ENCODE peak calls at places on chromosomes 12 and 14, in ten cellular contexts. One of them, this sample, is unnamed.

GRCh38 chr12:56119361-56119796 is 1.3 kb downstream of the ZC3H10 start:
- DNase-seq in lower lobe of right lung: no peak
- DNase-seq in mesenchymal stem cell: peak; percentile 97
- DNase-seq in body of pancreas: peak; percentile 75
- DNase-seq in sigmoid colon: peak; percentile 94
- DNase-seq in prostate gland: peak; percentile 68
- DNase-seq in foreskin keratinocyte: no peak
- DNase-seq in CD8-positive, alpha-beta memory T cell: peak; percentile 20
- DNase-seq in CD8-positive, alpha-beta T cell: peak; percentile 61
- DNase-seq in uterus: peak; percentile 79
- DNase-seq in this sample: peak; percentile 78

GRCh38 chr14:95065411-95065810 is 91.9 kb downstream of the DICER1 start:
- DNase-seq in lower lobe of right lung: no peak
- DNase-seq in mesenchymal stem cell: no peak
- DNase-seq in body of pancreas: no peak
- DNase-seq in sigmoid colon: no peak
- DNase-seq in prostate gland: no peak
- DNase-seq in foreskin keratinocyte: no peak
- DNase-seq in CD8-positive, alpha-beta memory T cell: no peak
- DNase-seq in CD8-positive, alpha-beta T cell: no peak
- DNase-seq in uterus: no peak
- DNase-seq in this sample: no peak

GRCh38 chr12:91172051-91172450 is 10.6 kb downstream of the DCN start:
- DNase-seq in lower lobe of right lung: no peak
- DNase-seq in mesenchymal stem cell: no peak
- DNase-seq in body of pancreas: no peak
- DNase-seq in sigmoid colon: no peak
- DNase-seq in prostate gland: no peak
- DNase-seq in foreskin keratinocyte: no peak
- DNase-seq in CD8-positive, alpha-beta memory T cell: no peak
- DNase-seq in CD8-positive, alpha-beta T cell: no peak
- DNase-seq in uterus: no peak
- DNase-seq in this sample: no peak

GRCh38 chr12:120199595-120200306 is 1.2 kb downstream of the RPLP0 start:
- DNase-seq in lower lobe of right lung: no peak
- DNase-seq in mesenchymal stem cell: peak; percentile 88
- DNase-seq in body of pancreas: no peak
- DNase-seq in sigmoid colon: peak; percentile 85
- DNase-seq in prostate gland: no peak
- DNase-seq in foreskin keratinocyte: no peak
- DNase-seq in CD8-positive, alpha-beta memory T cell: peak; percentile 14
- DNase-seq in CD8-positive, alpha-beta T cell: no peak
- DNase-seq in uterus: peak; percentile 56
- DNase-seq in this sample: no peak

GRCh38 chr14:35374273-35374681 is 30.3 kb downstream of the NFKBIA start:
- DNase-seq in lower lobe of right lung: peak; percentile 71
- DNase-seq in mesenchymal stem cell: peak; percentile 99
- DNase-seq in body of pancreas: no peak
- DNase-seq in sigmoid colon: peak; percentile 83
- DNase-seq in prostate gland: no peak
- DNase-seq in foreskin keratinocyte: peak; percentile 92
- DNase-seq in CD8-positive, alpha-beta memory T cell: no peak
- DNase-seq in CD8-positive, alpha-beta T cell: no peak
- DNase-seq in uterus: peak; percentile 50
- DNase-seq in this sample: no peak

GRCh38 chr12:132489078-132489601 is 811 bp upstream of the FBRSL1 start:
- DNase-seq in lower lobe of right lung: peak; percentile 78
- DNase-seq in mesenchymal stem cell: peak; percentile 21
- DNase-seq in body of pancreas: no peak
- DNase-seq in sigmoid colon: peak; percentile 80
- DNase-seq in prostate gland: no peak
- DNase-seq in foreskin keratinocyte: no peak
- DNase-seq in CD8-positive, alpha-beta memory T cell: peak; percentile 62
- DNase-seq in CD8-positive, alpha-beta T cell: peak; percentile 63
- DNase-seq in uterus: no peak
- DNase-seq in this sample: peak; percentile 81

GRCh38 chr14:91009501-91010152 is 50.8 kb downstream of the RPS6KA5 start:
- DNase-seq in lower lobe of right lung: no peak
- DNase-seq in mesenchymal stem cell: no peak
- DNase-seq in body of pancreas: no peak
- DNase-seq in sigmoid colon: no peak
- DNase-seq in prostate gland: no peak
- DNase-seq in foreskin keratinocyte: no peak
- DNase-seq in CD8-positive, alpha-beta memory T cell: no peak
- DNase-seq in CD8-positive, alpha-beta T cell: no peak
- DNase-seq in uterus: no peak
- DNase-seq in this sample: no peak

GRCh38 chr12:109760930-109761630 is 47.5 kb downstream of the FAM222A start:
- DNase-seq in lower lobe of right lung: peak; percentile 36
- DNase-seq in mesenchymal stem cell: no peak
- DNase-seq in body of pancreas: no peak
- DNase-seq in sigmoid colon: peak; percentile 54
- DNase-seq in prostate gland: no peak
- DNase-seq in foreskin keratinocyte: no peak
- DNase-seq in CD8-positive, alpha-beta memory T cell: no peak
- DNase-seq in CD8-positive, alpha-beta T cell: peak; percentile 2
- DNase-seq in uterus: no peak
- DNase-seq in this sample: peak; percentile 24

GRCh38 chr12:23899434-23899833 is 50.0 kb downstream of the SOX5 start:
- DNase-seq in lower lobe of right lung: no peak
- DNase-seq in mesenchymal stem cell: peak; percentile 50
- DNase-seq in body of pancreas: no peak
- DNase-seq in sigmoid colon: no peak
- DNase-seq in prostate gland: no peak
- DNase-seq in foreskin keratinocyte: no peak
- DNase-seq in CD8-positive, alpha-beta memory T cell: no peak
- DNase-seq in CD8-positive, alpha-beta T cell: no peak
- DNase-seq in uterus: no peak
- DNase-seq in this sample: no peak

GRCh38 chr14:67133595-67134441 is 55.4 kb upstream of the GARIN2 start:
- DNase-seq in lower lobe of right lung: no peak
- DNase-seq in mesenchymal stem cell: no peak
- DNase-seq in body of pancreas: no peak
- DNase-seq in sigmoid colon: no peak
- DNase-seq in prostate gland: no peak
- DNase-seq in foreskin keratinocyte: no peak
- DNase-seq in CD8-positive, alpha-beta memory T cell: no peak
- DNase-seq in CD8-positive, alpha-beta T cell: no peak
- DNase-seq in uterus: no peak
- DNase-seq in this sample: no peak

GRCh38 chr12:8996682-8997405 is 7.5 kb downstream of the KLRG1 start:
- DNase-seq in lower lobe of right lung: no peak
- DNase-seq in mesenchymal stem cell: peak; percentile 71
- DNase-seq in body of pancreas: no peak
- DNase-seq in sigmoid colon: no peak
- DNase-seq in prostate gland: no peak
- DNase-seq in foreskin keratinocyte: peak; percentile 43
- DNase-seq in CD8-positive, alpha-beta memory T cell: no peak
- DNase-seq in CD8-positive, alpha-beta T cell: no peak
- DNase-seq in uterus: no peak
- DNase-seq in this sample: no peak

GRCh38 chr14:61562321-61563161 is 132.8 kb upstream of the HIF1A start:
- DNase-seq in lower lobe of right lung: no peak
- DNase-seq in mesenchymal stem cell: peak; percentile 100
- DNase-seq in body of pancreas: peak; percentile 73
- DNase-seq in sigmoid colon: no peak
- DNase-seq in prostate gland: no peak
- DNase-seq in foreskin keratinocyte: peak; percentile 99
- DNase-seq in CD8-positive, alpha-beta memory T cell: no peak
- DNase-seq in CD8-positive, alpha-beta T cell: no peak
- DNase-seq in uterus: no peak
- DNase-seq in this sample: no peak

GRCh38 chr14:61561657-61562276 is 133.5 kb upstream of the HIF1A start:
- DNase-seq in lower lobe of right lung: peak; percentile 66
- DNase-seq in mesenchymal stem cell: peak; percentile 99
- DNase-seq in body of pancreas: peak; percentile 81
- DNase-seq in sigmoid colon: peak; percentile 83
- DNase-seq in prostate gland: peak; percentile 63
- DNase-seq in foreskin keratinocyte: peak; percentile 92
- DNase-seq in CD8-positive, alpha-beta memory T cell: no peak
- DNase-seq in CD8-positive, alpha-beta T cell: no peak
- DNase-seq in uterus: peak; percentile 67
- DNase-seq in this sample: peak; percentile 77

GRCh38 chr14:61563880-61564622 is 131.3 kb upstream of the HIF1A start:
- DNase-seq in lower lobe of right lung: no peak
- DNase-seq in mesenchymal stem cell: no peak
- DNase-seq in body of pancreas: no peak
- DNase-seq in sigmoid colon: no peak
- DNase-seq in prostate gland: no peak
- DNase-seq in foreskin keratinocyte: no peak
- DNase-seq in CD8-positive, alpha-beta memory T cell: no peak
- DNase-seq in CD8-positive, alpha-beta T cell: no peak
- DNase-seq in uterus: no peak
- DNase-seq in this sample: no peak

GRCh38 chr14:61564623-61565091 is 130.7 kb upstream of the HIF1A start:
- DNase-seq in lower lobe of right lung: no peak
- DNase-seq in mesenchymal stem cell: peak; percentile 94
- DNase-seq in body of pancreas: no peak
- DNase-seq in sigmoid colon: no peak
- DNase-seq in prostate gland: no peak
- DNase-seq in foreskin keratinocyte: peak; percentile 94
- DNase-seq in CD8-positive, alpha-beta memory T cell: no peak
- DNase-seq in CD8-positive, alpha-beta T cell: no peak
- DNase-seq in uterus: no peak
- DNase-seq in this sample: no peak

GRCh38 chr14:61563162-61563511 is 132.2 kb upstream of the HIF1A start:
- DNase-seq in lower lobe of right lung: no peak
- DNase-seq in mesenchymal stem cell: no peak
- DNase-seq in body of pancreas: peak; percentile 71
- DNase-seq in sigmoid colon: no peak
- DNase-seq in prostate gland: no peak
- DNase-seq in foreskin keratinocyte: no peak
- DNase-seq in CD8-positive, alpha-beta memory T cell: no peak
- DNase-seq in CD8-positive, alpha-beta T cell: no peak
- DNase-seq in uterus: no peak
- DNase-seq in this sample: no peak
- H3K4me1 ChIP-seq in lower lobe of right lung: peaks cover 51% of the 10 kb centered on the region
- H3K4me1 ChIP-seq in mesenchymal stem cell: peaks cover 36% of the 10 kb centered on the region
- H3K4me1 ChIP-seq in body of pancreas: peaks cover 70% of the 10 kb centered on the region
- H3K4me1 ChIP-seq in sigmoid colon: no peaks in the 10 kb centered on the region
- H3K4me1 ChIP-seq in prostate gland: peaks cover 10% of the 10 kb centered on the region
- H3K4me1 ChIP-seq in foreskin keratinocyte: peaks cover 53% of the 10 kb centered on the region
- H3K4me1 ChIP-seq in CD8-positive, alpha-beta memory T cell: peaks cover 9% of the 10 kb centered on the region
- H3K4me1 ChIP-seq in CD8-positive, alpha-beta T cell: no peaks in the 10 kb centered on the region
- H3K4me1 ChIP-seq in uterus: no peaks in the 10 kb centered on the region
- H3K4me1 ChIP-seq in this sample: peaks cover 12% of the 10 kb centered on the region

GRCh38 chr12:71069317-71069716 is 88.5 kb downstream of the TSPAN8 start:
- DNase-seq in lower lobe of right lung: no peak
- DNase-seq in mesenchymal stem cell: no peak
- DNase-seq in body of pancreas: no peak
- DNase-seq in sigmoid colon: no peak
- DNase-seq in prostate gland: no peak
- DNase-seq in foreskin keratinocyte: no peak
- DNase-seq in CD8-positive, alpha-beta memory T cell: no peak
- DNase-seq in CD8-positive, alpha-beta T cell: no peak
- DNase-seq in uterus: no peak
- DNase-seq in this sample: no peak
- H3K4me1 ChIP-seq in lower lobe of right lung: no peaks in the 10 kb centered on the region
- H3K4me1 ChIP-seq in mesenchymal stem cell: no peaks in the 10 kb centered on the region
- H3K4me1 ChIP-seq in body of pancreas: no peaks in the 10 kb centered on the region
- H3K4me1 ChIP-seq in sigmoid colon: no peaks in the 10 kb centered on the region
- H3K4me1 ChIP-seq in prostate gland: no peaks in the 10 kb centered on the region
- H3K4me1 ChIP-seq in foreskin keratinocyte: no peaks in the 10 kb centered on the region
- H3K4me1 ChIP-seq in CD8-positive, alpha-beta memory T cell: no peaks in the 10 kb centered on the region
- H3K4me1 ChIP-seq in CD8-positive, alpha-beta T cell: no peaks in the 10 kb centered on the region
- H3K4me1 ChIP-seq in uterus: no peaks in the 10 kb centered on the region
- H3K4me1 ChIP-seq in this sample: no peaks in the 10 kb centered on the region

GRCh38 chr12:108635201-108635996 is 1.7 kb upstream of the SELPLG start:
- DNase-seq in lower lobe of right lung: no peak
- DNase-seq in mesenchymal stem cell: no peak
- DNase-seq in body of pancreas: no peak
- DNase-seq in sigmoid colon: no peak
- DNase-seq in prostate gland: no peak
- DNase-seq in foreskin keratinocyte: no peak
- DNase-seq in CD8-positive, alpha-beta memory T cell: peak; percentile 56
- DNase-seq in CD8-positive, alpha-beta T cell: peak; percentile 59
- DNase-seq in uterus: no peak
- DNase-seq in this sample: no peak

GRCh38 chr12:108633534-108634224 is at the start of gene SELPLG:
- DNase-seq in lower lobe of right lung: peak; percentile 95
- DNase-seq in mesenchymal stem cell: no peak
- DNase-seq in body of pancreas: peak; percentile 32
- DNase-seq in sigmoid colon: peak; percentile 81
- DNase-seq in prostate gland: no peak
- DNase-seq in foreskin keratinocyte: no peak
- DNase-seq in CD8-positive, alpha-beta memory T cell: peak; percentile 81
- DNase-seq in CD8-positive, alpha-beta T cell: peak; percentile 88
- DNase-seq in uterus: no peak
- DNase-seq in this sample: peak; percentile 84

GRCh38 chr12:108634225-108634795 is 616 bp upstream of the SELPLG start:
- DNase-seq in lower lobe of right lung: peak; percentile 78
- DNase-seq in mesenchymal stem cell: no peak
- DNase-seq in body of pancreas: no peak
- DNase-seq in sigmoid colon: no peak
- DNase-seq in prostate gland: no peak
- DNase-seq in foreskin keratinocyte: no peak
- DNase-seq in CD8-positive, alpha-beta memory T cell: no peak
- DNase-seq in CD8-positive, alpha-beta T cell: peak; percentile 58
- DNase-seq in uterus: no peak
- DNase-seq in this sample: no peak

GRCh38 chr12:108630481-108631207 is 3.0 kb downstream of the SELPLG start:
- DNase-seq in lower lobe of right lung: no peak
- DNase-seq in mesenchymal stem cell: peak; percentile 79
- DNase-seq in body of pancreas: no peak
- DNase-seq in sigmoid colon: no peak
- DNase-seq in prostate gland: no peak
- DNase-seq in foreskin keratinocyte: peak; percentile 73
- DNase-seq in CD8-positive, alpha-beta memory T cell: no peak
- DNase-seq in CD8-positive, alpha-beta T cell: peak; percentile 21
- DNase-seq in uterus: no peak
- DNase-seq in this sample: no peak

GRCh38 chr12:108633081-108633533 is 587 bp downstream of the SELPLG start:
- DNase-seq in lower lobe of right lung: no peak
- DNase-seq in mesenchymal stem cell: no peak
- DNase-seq in body of pancreas: no peak
- DNase-seq in sigmoid colon: peak; percentile 28
- DNase-seq in prostate gland: no peak
- DNase-seq in foreskin keratinocyte: no peak
- DNase-seq in CD8-positive, alpha-beta memory T cell: no peak
- DNase-seq in CD8-positive, alpha-beta T cell: no peak
- DNase-seq in uterus: no peak
- DNase-seq in this sample: no peak
- H3K4me1 ChIP-seq in lower lobe of right lung: peaks cover 84% of the 10 kb centered on the region
- H3K4me1 ChIP-seq in mesenchymal stem cell: peaks cover 56% of the 10 kb centered on the region
- H3K4me1 ChIP-seq in body of pancreas: no peaks in the 10 kb centered on the region
- H3K4me1 ChIP-seq in sigmoid colon: no peaks in the 10 kb centered on the region
- H3K4me1 ChIP-seq in prostate gland: no peaks in the 10 kb centered on the region
- H3K4me1 ChIP-seq in foreskin keratinocyte: peaks cover 19% of the 10 kb centered on the region
- H3K4me1 ChIP-seq in CD8-positive, alpha-beta memory T cell: peaks cover 72% of the 10 kb centered on the region
- H3K4me1 ChIP-seq in CD8-positive, alpha-beta T cell: peaks cover 74% of the 10 kb centered on the region
- H3K4me1 ChIP-seq in uterus: peaks cover 17% of the 10 kb centered on the region
- H3K4me1 ChIP-seq in this sample: peaks cover 6% of the 10 kb centered on the region

GRCh38 chr12:72491399-72491798 is 219.2 kb downstream of the TRHDE start:
- DNase-seq in lower lobe of right lung: no peak
- DNase-seq in mesenchymal stem cell: no peak
- DNase-seq in body of pancreas: no peak
- DNase-seq in sigmoid colon: no peak
- DNase-seq in prostate gland: no peak
- DNase-seq in foreskin keratinocyte: no peak
- DNase-seq in CD8-positive, alpha-beta memory T cell: no peak
- DNase-seq in CD8-positive, alpha-beta T cell: no peak
- DNase-seq in uterus: no peak
- DNase-seq in this sample: no peak

GRCh38 chr12:72499244-72499643 is 227.1 kb downstream of the TRHDE start:
- DNase-seq in lower lobe of right lung: no peak
- DNase-seq in mesenchymal stem cell: no peak
- DNase-seq in body of pancreas: no peak
- DNase-seq in sigmoid colon: no peak
- DNase-seq in prostate gland: no peak
- DNase-seq in foreskin keratinocyte: no peak
- DNase-seq in CD8-positive, alpha-beta memory T cell: no peak
- DNase-seq in CD8-positive, alpha-beta T cell: no peak
- DNase-seq in uterus: no peak
- DNase-seq in this sample: no peak

GRCh38 chr12:72493390-72493789 is 221.2 kb downstream of the TRHDE start:
- DNase-seq in lower lobe of right lung: no peak
- DNase-seq in mesenchymal stem cell: peak; percentile 15
- DNase-seq in body of pancreas: no peak
- DNase-seq in sigmoid colon: no peak
- DNase-seq in prostate gland: no peak
- DNase-seq in foreskin keratinocyte: no peak
- DNase-seq in CD8-positive, alpha-beta memory T cell: no peak
- DNase-seq in CD8-positive, alpha-beta T cell: no peak
- DNase-seq in uterus: no peak
- DNase-seq in this sample: no peak
- H3K4me1 ChIP-seq in lower lobe of right lung: no peaks in the 10 kb centered on the region
- H3K4me1 ChIP-seq in mesenchymal stem cell: no peaks in the 10 kb centered on the region
- H3K4me1 ChIP-seq in body of pancreas: peaks cover 5% of the 10 kb centered on the region
- H3K4me1 ChIP-seq in sigmoid colon: no peaks in the 10 kb centered on the region
- H3K4me1 ChIP-seq in prostate gland: no peaks in the 10 kb centered on the region
- H3K4me1 ChIP-seq in foreskin keratinocyte: no peaks in the 10 kb centered on the region
- H3K4me1 ChIP-seq in CD8-positive, alpha-beta memory T cell: no peaks in the 10 kb centered on the region
- H3K4me1 ChIP-seq in CD8-positive, alpha-beta T cell: no peaks in the 10 kb centered on the region
- H3K4me1 ChIP-seq in uterus: no peaks in the 10 kb centered on the region
- H3K4me1 ChIP-seq in this sample: no peaks in the 10 kb centered on the region